ENCODE peak calls at places on chromosomes 5 and 9, in ten cellular contexts. G is effector memory CD4-positive, alpha-beta T cell; F is SK-MEL-5; P is HuH-7; Q is NCI-H460; B is neuronal stem cell; C is iris pigment epithelial cell; M is hepatic stellate cell; O is anterior cingulate cortex; A is SHP77. T is an unnamed sample.

GRCh38 chr9:133127340-133127981 is 6.4 kb upstream of the RALGDS start:
- DNase-seq in P (no peak), G (peak), O (no peak), C (no peak), A (peak), B (no peak), M (no peak), Q (no peak), F (no peak), T (no peak)

GRCh38 chr9:73219985-73220626 is 68.4 kb downstream of the ANXA1 start:
- DNase-seq in F (peak), A (no peak), B (no peak), O (no peak), P (no peak), M (no peak), C (peak), G (no peak), Q (no peak), T (peak)

GRCh38 chr5:3853366-3853765 is 257.7 kb downstream of the IRX1 start:
- DNase-seq in C (no peak), M (no peak), A (no peak), F (no peak), Q (no peak), G (no peak), O (no peak), P (no peak), B (no peak), T (no peak)

GRCh38 chr5:151137067-151137825 is 20.3 kb downstream of the ANXA6 start:
- DNase-seq in F (no peak), M (no peak), P (no peak), Q (no peak), C (no peak), B (no peak), A (no peak), O (no peak), G (no peak), T (no peak)

GRCh38 chr9:87275039-87275725 is 222.5 kb upstream of the DAPK1 start:
- DNase-seq in M (no peak), B (no peak), G (no peak), O (no peak), C (no peak), P (no peak), F (no peak), Q (no peak), A (no peak), T (no peak)

GRCh38 chr5:73917433-73917832 is 291.4 kb downstream of the ARHGEF28 start:
- DNase-seq in P (no peak), F (no peak), Q (no peak), O (no peak), G (no peak), C (no peak), B (no peak), M (no peak), A (no peak), T (no peak)

GRCh38 chr5:71905804-71906711 is 187.0 kb downstream of the CARTPT start:
- DNase-seq in C (no peak), G (no peak), A (peak), M (no peak), P (no peak), B (no peak), F (no peak), O (no peak), Q (no peak), T (no peak)

GRCh38 chr9:84781431-84781830 is 111.9 kb downstream of the NTRK2 start:
- DNase-seq in P (no peak), G (no peak), Q (no peak), C (no peak), B (no peak), O (no peak), M (no peak), F (peak), A (no peak), T (no peak)

GRCh38 chr5:173786296-173787187 is 101.6 kb upstream of the CPEB4 start:
- DNase-seq in C (no peak), Q (no peak), O (no peak), G (no peak), M (no peak), B (peak), P (no peak), F (peak), A (no peak), T (no peak)

GRCh38 chr5:180623411-180623834 is 26.0 kb downstream of the FLT4 start:
- DNase-seq in B (no peak), Q (no peak), F (no peak), M (no peak), G (no peak), A (no peak), O (no peak), C (no peak), P (no peak), T (no peak)

GRCh38 chr5:123120197-123120596 is 31.2 kb downstream of the PRDM6 start:
- DNase-seq in P (peak), B (no peak), O (no peak), A (no peak), G (no peak), F (peak), Q (peak), M (no peak), C (no peak), T (no peak)

GRCh38 chr5:107455111-107455544 is 215.6 kb downstream of the EFNA5 start:
- DNase-seq in G (no peak), P (no peak), B (peak), C (peak), A (no peak), O (no peak), F (no peak), Q (no peak), M (no peak), T (no peak)

GRCh38 chr5:135739383-135739961 is 95.0 kb upstream of the SLC25A48 start:
- DNase-seq in M (no peak), B (no peak), G (no peak), A (no peak), F (no peak), C (no peak), P (no peak), Q (no peak), O (no peak), T (no peak)

GRCh38 chr9:16611969-16612368 is 258.5 kb downstream of the BNC2 start:
- DNase-seq in F (no peak), P (no peak), C (peak), O (no peak), Q (no peak), B (no peak), A (no peak), G (no peak), M (no peak), T (peak)

GRCh38 chr9:76773051-76773450 is 8.8 kb downstream of the PCA3 start:
- DNase-seq in M (no peak), C (peak), B (no peak), F (peak), O (no peak), P (no peak), A (no peak), G (no peak), Q (no peak), T (peak)

GRCh38 chr9:111599948-111600343 is 499 bp upstream of the PTGR1 start:
- DNase-seq in O (no peak), B (no peak), M (no peak), G (no peak), Q (no peak), C (no peak), A (no peak), P (no peak), F (no peak), T (no peak)

GRCh38 chr9:81589819-81590218 is 99.5 kb downstream of the TLE1 start:
- DNase-seq in B (no peak), A (no peak), M (no peak), G (no peak), F (no peak), P (no peak), Q (no peak), O (no peak), C (no peak), T (no peak)

GRCh38 chr5:126002222-126002897 is 420.8 kb upstream of the GRAMD2B start:
- DNase-seq in P (no peak), O (no peak), M (peak), B (no peak), F (peak), A (no peak), Q (no peak), G (no peak), C (peak), T (peak)

GRCh38 chr5:20056933-20057332 is 68.9 kb upstream of the CDH18 start:
- DNase-seq in G (no peak), M (no peak), A (no peak), C (no peak), F (no peak), B (no peak), O (no peak), P (no peak), Q (no peak), T (no peak)

GRCh38 chr9:134204041-134204440 is 39.7 kb upstream of the RNU6ATAC start:
- DNase-seq in C (no peak), O (no peak), M (no peak), P (no peak), A (no peak), G (no peak), Q (no peak), F (no peak), B (no peak), T (no peak)

GRCh38 chr5:40812125-40812524 is 14.0 kb upstream of the PRKAA1 start:
- DNase-seq in A (no peak), P (no peak), B (no peak), G (no peak), O (no peak), F (no peak), Q (no peak), C (no peak), M (no peak), T (no peak)

GRCh38 chr5:85938201-85938600 is 679.5 kb upstream of the COX7C start:
- DNase-seq in P (no peak), F (no peak), C (no peak), O (no peak), Q (no peak), A (no peak), M (no peak), B (no peak), G (no peak), T (no peak)

GRCh38 chr9:8907863-8908262 is 1108.3 kb upstream of the DMAC1 start:
- DNase-seq in F (no peak), G (no peak), O (no peak), Q (no peak), B (no peak), P (no peak), A (no peak), M (no peak), C (no peak), T (no peak)